ENCODE peak calls at places on chromosomes 12 and 14, in seven cellular contexts. F, V, D, C, Q, Z and U are unnamed samples.

GRCh38 chr12:65511134-65511912 is 232.8 kb downstream of the MSRB3 start:
- DNase-seq in F (no peak), V (no peak), D (peak), C (no peak), Q (no peak), Z (peak), U (no peak)

GRCh38 chr12:101891462-101891971 is 14.1 kb downstream of the DRAM1 start:
- DNase-seq in F (peak), V (no peak), D (peak), C (no peak), Q (no peak), Z (no peak), U (no peak)

GRCh38 chr14:65565948-65566347 is 153.4 kb downstream of the FUT8 start:
- DNase-seq in F (no peak), V (no peak), D (no peak), C (no peak), Q (no peak), Z (no peak), U (no peak)

GRCh38 chr14:58942516-58942915 is 246.0 kb upstream of the DAAM1 start:
- DNase-seq in F (no peak), V (no peak), D (peak), C (no peak), Q (no peak), Z (no peak), U (no peak)

GRCh38 chr14:32307881-32308582 is 21.1 kb upstream of the AKAP6 start:
- DNase-seq in F (no peak), V (no peak), D (peak), C (no peak), Q (no peak), Z (peak), U (no peak)

GRCh38 chr12:45637706-45638105 is 91.8 kb upstream of the ARID2 start:
- DNase-seq in F (no peak), V (no peak), D (peak), C (no peak), Q (no peak), Z (no peak), U (no peak)

GRCh38 chr12:331287-331686 is 57.8 kb downstream of the KDM5A start:
- DNase-seq in F (no peak), V (no peak), D (no peak), C (no peak), Q (no peak), Z (no peak), U (no peak)

GRCh38 chr12:75444444-75445136 is 36.0 kb upstream of the GLIPR1 start:
- DNase-seq in F (no peak), V (no peak), D (peak), C (no peak), Q (no peak), Z (no peak), U (no peak)

GRCh38 chr12:116434155-116435065 is 124.8 kb upstream of the MAP1LC3B2 start:
- DNase-seq in F (peak), V (peak), D (peak), C (peak), Q (peak), Z (peak), U (no peak)

GRCh38 chr12:6957741-6958608 is 6.8 kb downstream of the PTPN6 start:
- DNase-seq in F (no peak), V (no peak), D (no peak), C (no peak), Q (no peak), Z (no peak), U (no peak)

GRCh38 chr12:64679487-64679983 is 69.2 kb downstream of the RASSF3 start:
- DNase-seq in F (no peak), V (peak), D (peak), C (peak), Q (no peak), Z (peak), U (no peak)

GRCh38 chr14:52044791-52045522 is 23.9 kb downstream of the NID2 start:
- DNase-seq in F (peak), V (no peak), D (peak), C (no peak), Q (no peak), Z (no peak), U (no peak)

GRCh38 chr12:87967871-87968270 is 61.3 kb downstream of the C12orf50 start:
- DNase-seq in F (no peak), V (no peak), D (no peak), C (no peak), Q (no peak), Z (no peak), U (no peak)

DNA sequence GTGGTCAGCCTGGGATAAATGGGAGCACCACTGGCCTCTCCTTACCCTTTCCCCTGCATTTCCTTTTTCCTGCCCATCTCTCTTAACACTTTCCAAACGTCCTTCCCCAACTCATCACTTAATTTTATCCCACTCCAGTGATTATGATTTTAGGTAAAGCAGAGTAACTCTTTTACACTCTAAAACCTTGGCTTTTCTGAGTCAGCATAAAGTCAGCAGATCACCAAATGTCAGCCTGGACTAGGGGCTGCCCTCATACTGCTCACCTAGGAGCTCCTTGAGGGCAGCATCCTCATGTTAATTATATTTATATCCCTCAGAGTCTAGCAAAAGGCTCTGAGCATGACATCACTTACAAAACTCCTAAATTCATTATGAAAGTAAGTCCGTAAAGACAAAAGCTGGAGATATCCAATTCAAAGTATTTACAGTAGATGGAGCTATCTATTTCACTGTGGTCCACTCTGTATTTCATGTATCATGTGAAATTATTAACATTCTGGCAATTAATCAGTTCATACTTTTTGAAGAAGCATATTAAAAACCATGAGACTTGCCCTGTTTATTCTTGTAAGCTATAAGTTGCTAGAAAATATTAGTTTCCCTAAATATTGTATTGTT is 17.0 kb upstream of the DICER1 start:
- DNase-seq in F (no peak), V (no peak), D (peak), C (no peak), Q (no peak), Z (no peak), U (no peak)
- TF ChIP-seq CTCF in F (no peak), V (no peak), D (peak), C (no peak), Q (no peak), Z (peak), U (no peak)

GRCh38 chr12:70354777-70355176 is 11.3 kb upstream of the KCNMB4 start:
- DNase-seq in F (no peak), V (no peak), D (no peak), C (no peak), Q (no peak), Z (no peak), U (no peak)

GRCh38 chr12:70360218-70360617 is 5.9 kb upstream of the KCNMB4 start:
- DNase-seq in F (no peak), V (no peak), D (no peak), C (no peak), Q (no peak), Z (no peak), U (no peak)

GRCh38 chr12:70359458-70360197 is 6.5 kb upstream of the KCNMB4 start:
- DNase-seq in F (no peak), V (no peak), D (no peak), C (no peak), Q (no peak), Z (no peak), U (no peak)

GRCh38 chr12:70353780-70354640 is 12.1 kb upstream of the KCNMB4 start:
- DNase-seq in F (no peak), V (no peak), D (no peak), C (no peak), Q (no peak), Z (no peak), U (no peak)

GRCh38 chr12:70355972-70356371 is 10.1 kb upstream of the KCNMB4 start:
- DNase-seq in F (no peak), V (no peak), D (no peak), C (no peak), Q (no peak), Z (no peak), U (no peak)
- TF ChIP-seq CTCF in F (no peak), V (no peak), D (no peak), C (no peak), Q (no peak), Z (no peak), U (no peak)

GRCh38 chr12:114166360-114166759 is 200.2 kb upstream of the RBM19 start:
- DNase-seq in F (peak), V (no peak), D (peak), C (no peak), Q (peak), Z (no peak), U (no peak)

GRCh38 chr12:114164354-114164753 is 198.2 kb upstream of the RBM19 start:
- DNase-seq in F (no peak), V (no peak), D (no peak), C (no peak), Q (no peak), Z (no peak), U (no peak)

GRCh38 chr12:114167431-114167830 is 201.3 kb upstream of the RBM19 start:
- DNase-seq in F (peak), V (no peak), D (peak), C (no peak), Q (no peak), Z (no peak), U (no peak)

GRCh38 chr12:114168061-114168460 is 201.9 kb upstream of the RBM19 start:
- DNase-seq in F (peak), V (no peak), D (peak), C (no peak), Q (no peak), Z (no peak), U (no peak)

DNA sequence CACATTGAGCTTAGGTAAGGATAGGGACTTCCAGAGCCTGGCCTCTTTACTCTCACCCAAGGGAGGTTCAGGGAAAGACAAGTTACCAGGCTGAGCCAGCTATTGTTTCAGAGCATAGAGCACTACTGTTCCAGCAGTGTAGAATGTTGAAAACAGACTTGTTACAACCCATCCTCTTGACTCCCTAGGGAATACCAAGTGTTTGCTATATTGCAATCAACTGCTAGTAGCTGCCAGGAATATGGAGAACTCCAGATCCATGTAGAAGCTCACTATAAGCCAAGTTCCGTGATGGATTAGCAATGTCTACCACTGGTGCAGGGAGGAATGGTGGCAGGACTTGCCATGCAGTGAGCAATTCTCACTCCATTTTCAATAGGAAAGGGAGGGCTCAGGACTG is 199.8 kb upstream of the RBM19 start:
- DNase-seq in F (no peak), V (no peak), D (no peak), C (no peak), Q (no peak), Z (no peak), U (no peak)
- TF ChIP-seq CTCF in F (no peak), V (no peak), D (no peak), C (no peak), Q (no peak), Z (no peak), U (no peak)

GRCh38 chr12:108602961-108603704 is 5.2 kb upstream of the TMEM119 start:
- DNase-seq in F (no peak), V (no peak), D (no peak), C (no peak), Q (no peak), Z (no peak), U (no peak)
- TF ChIP-seq CTCF in F (no peak), V (no peak), D (no peak), C (no peak), Q (no peak), Z (no peak), U (no peak)

GRCh38 chr12:50317198-50317597 is 33.9 kb upstream of the LIMA1 start:
- DNase-seq in F (no peak), V (no peak), D (no peak), C (no peak), Q (no peak), Z (no peak), U (no peak)
- TF ChIP-seq CTCF in F (no peak), V (no peak), D (peak), C (no peak), Q (no peak), Z (peak), U (no peak)

GRCh38 chr12:55715833-55716581 is at the start of gene BLOC1S1:
- DNase-seq in F (peak), V (peak), D (peak), C (peak), Q (peak), Z (peak), U (peak)
- TF ChIP-seq CTCF in F (no peak), V (no peak), D (no peak), C (no peak), Q (no peak), Z (peak), U (peak)